ENCODE peak calls at places on chromosomes 4 and X, in seven cellular contexts. P is cardiac muscle cell, R is aorta, Y is pancreas, E is body of pancreas, B is thoracic aorta, X is tibial artery. F is an unnamed sample.
A peak's percentile ranks its signal among the peaks of the same experiment; 100 is the strongest.

GRCh38 chr4:6196324-6196723 is 4.0 kb downstream of the JAKMIP1 start:
- DNase-seq in Y (no peak), P (no peak), R (no peak), X (peak; percentile 15), B (no peak), E (no peak), F (no peak)

GRCh38 chr4:77600521-77601451 is 4.8 kb upstream of the CXCL13 start:
- DNase-seq in E (peak; percentile 47), X (no peak), B (no peak), Y (no peak), R (no peak), P (peak; percentile 63), F (no peak)

GRCh38 chr4:155960522-155960921 is 6.9 kb upstream of the CTSO start:
- DNase-seq in B (no peak), R (no peak), X (no peak), P (no peak), E (no peak), Y (no peak), F (no peak)

GRCh38 chrX:139826065-139827044 is 106.5 kb downstream of the ATP11C start:
- DNase-seq in P (no peak), E (no peak), B (no peak), X (peak; percentile 19), R (no peak), Y (no peak), F (no peak)

GRCh38 chrX:115602308-115602707 is 41.3 kb downstream of the PLS3 start:
- DNase-seq in P (no peak), B (no peak), X (no peak), E (no peak), R (no peak), Y (no peak), F (no peak)

GRCh38 chrX:54386314-54386713 is 28.5 kb upstream of the WNK3 start:
- DNase-seq in X (no peak), Y (no peak), B (no peak), P (no peak), R (no peak), E (no peak), F (no peak)

GRCh38 chr4:88107406-88108107 is 50.9 kb downstream of the ABCG2 start:
- DNase-seq in B (no peak), R (no peak), X (no peak), P (no peak), Y (no peak), E (peak; percentile 18), F (no peak)

GRCh38 chr4:170464614-170465197 is 374.9 kb upstream of the AADAT start:
- DNase-seq in X (no peak), R (peak; percentile 59), E (no peak), P (no peak), Y (no peak), B (no peak), F (no peak)

GRCh38 chr4:109701566-109702399 is 1.5 kb downstream of the CASP6 start:
- DNase-seq in Y (no peak), B (no peak), E (no peak), P (no peak), R (no peak), X (no peak), F (no peak)

GRCh38 chr4:36281384-36282106 is at the start of gene DTHD1:
- DNase-seq in R (no peak), B (no peak), Y (no peak), E (no peak), X (no peak), P (no peak), F (no peak)

GRCh38 chr4:16731776-16732380 is 166.6 kb downstream of the LDB2 start:
- DNase-seq in P (no peak), E (no peak), Y (no peak), R (no peak), X (no peak), B (no peak), F (no peak)

GRCh38 chr4:20299515-20299914 is 47.8 kb downstream of the SLIT2 start:
- DNase-seq in P (no peak), E (no peak), R (no peak), Y (no peak), B (no peak), X (no peak), F (no peak)

GRCh38 chr4:77172336-77172735 is 15.3 kb downstream of the CCNG2 start:
- DNase-seq in P (no peak), R (no peak), Y (no peak), X (no peak), E (no peak), B (no peak), F (no peak)

GRCh38 chrX:104254442-104255115 is at the start of gene ESX1:
- DNase-seq in X (no peak), E (no peak), Y (no peak), R (no peak), B (no peak), P (peak; percentile 44), F (no peak)

GRCh38 chr4:76300012-76300411 is 6.5 kb upstream of the STBD1 start:
- DNase-seq in B (no peak), Y (no peak), X (no peak), R (no peak), P (no peak), E (no peak), F (no peak)

GRCh38 chrX:49162620-49163019 is at the start of gene MAGIX:
- DNase-seq in P (no peak), E (peak; percentile 77), R (no peak), X (no peak), B (no peak), Y (peak; percentile 57), F (no peak)

GRCh38 chrX:44708470-44708869 is 135.4 kb upstream of the DUSP21 start:
- DNase-seq in E (no peak), P (no peak), R (no peak), B (no peak), Y (no peak), X (no peak), F (no peak)

GRCh38 chrX:68710870-68711576 is 63.6 kb downstream of the STARD8 start:
- DNase-seq in P (peak; percentile 69), E (peak; percentile 59), X (peak; percentile 36), R (no peak), B (no peak), Y (peak; percentile 19), F (peak; percentile 28)

GRCh38 chrX:68717196-68717595 is 69.7 kb downstream of the STARD8 start:
- DNase-seq in X (no peak), Y (no peak), R (no peak), E (peak; percentile 4), P (no peak), B (no peak), F (no peak)

GRCh38 chrX:68714856-68715255 is 67.4 kb downstream of the STARD8 start:
- DNase-seq in Y (no peak), P (no peak), B (no peak), R (no peak), X (no peak), E (no peak), F (no peak)

GRCh38 chrX:68708503-68709290 is 61.2 kb downstream of the STARD8 start:
- DNase-seq in B (no peak), R (no peak), P (no peak), E (no peak), X (no peak), Y (no peak), F (no peak)

GRCh38 chrX:68711845-68712244 is 64.4 kb downstream of the STARD8 start:
- DNase-seq in X (no peak), B (no peak), P (no peak), R (no peak), E (no peak), Y (no peak), F (no peak)
- H3K9me3 ChIP-seq in X (no peaks in the 10 kb centered on the region), B (no peaks in the 10 kb centered on the region), P (no peaks in the 10 kb centered on the region), R (no peaks in the 10 kb centered on the region), E (no peaks in the 10 kb centered on the region), Y (no peaks in the 10 kb centered on the region), F (no peaks in the 10 kb centered on the region)

GRCh38 chrX:21658746-21659145 is 616 bp upstream of the KLHL34 start:
- DNase-seq in E (no peak), P (no peak), Y (no peak), X (no peak), R (no peak), B (no peak), F (no peak)
- H3K4me3 ChIP-seq in E (no peak overlapping the region), P (peak overlapping the region; percentile 14), Y (peak overlapping the region; percentile 34), X (no peak overlapping the region), R (no peak overlapping the region), B (peak overlapping the region; percentile 53), F (no peak overlapping the region)

GRCh38 chr4:33974270-33974669 is 2270.0 kb downstream of the ARAP2 start:
- DNase-seq in B (no peak), E (no peak), R (no peak), X (no peak), P (no peak), Y (no peak), F (no peak)

GRCh38 chr4:33980361-33980760 is 2264.0 kb downstream of the ARAP2 start:
- DNase-seq in X (no peak), P (no peak), Y (no peak), R (no peak), B (no peak), E (no peak), F (no peak)

DNA sequence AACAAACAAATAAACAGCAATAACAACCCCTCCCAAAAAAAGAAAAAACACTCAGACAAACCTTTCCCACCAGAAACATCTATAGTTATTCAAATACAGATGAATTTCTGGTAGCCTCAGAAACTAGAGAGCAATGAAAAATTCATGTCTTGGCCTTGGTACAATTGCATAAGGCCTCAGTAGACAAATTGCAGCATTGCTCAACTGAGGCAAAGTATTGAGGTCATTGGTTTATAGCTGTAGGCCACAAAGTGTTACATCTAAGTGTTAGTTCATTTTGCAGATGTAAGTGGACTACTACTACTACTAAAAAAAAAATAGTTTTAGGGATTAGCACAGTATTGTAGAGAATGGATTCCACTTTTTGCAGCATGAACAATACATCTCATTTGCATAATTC is 2268.3 kb downstream of the ARAP2 start:
- DNase-seq in P (no peak), R (no peak), Y (no peak), B (no peak), E (no peak), X (no peak), F (no peak)
- H3K9me3 ChIP-seq in P (no peaks in the 10 kb centered on the region), R (no peaks in the 10 kb centered on the region), Y (no peaks in the 10 kb centered on the region), B (no peaks in the 10 kb centered on the region), E (no peaks in the 10 kb centered on the region), X (no peaks in the 10 kb centered on the region), F (no peaks in the 10 kb centered on the region)

GRCh38 chrX:10904220-10904619 is 206.9 kb upstream of the HCCS start:
- DNase-seq in P (no peak), R (no peak), B (no peak), Y (no peak), X (no peak), E (no peak), F (no peak)

GRCh38 chrX:10903518-10903917 is 207.6 kb upstream of the HCCS start:
- DNase-seq in R (no peak), X (no peak), E (no peak), Y (no peak), P (no peak), B (no peak), F (no peak)

GRCh38 chrX:10900585-10901289 is 210.4 kb upstream of the HCCS start:
- DNase-seq in B (no peak), R (no peak), X (no peak), Y (no peak), P (no peak), E (no peak), F (no peak)

GRCh38 chrX:10902001-10902400 is 209.1 kb upstream of the HCCS start:
- DNase-seq in X (no peak), R (no peak), B (no peak), Y (no peak), E (no peak), P (no peak), F (no peak)

DNA sequence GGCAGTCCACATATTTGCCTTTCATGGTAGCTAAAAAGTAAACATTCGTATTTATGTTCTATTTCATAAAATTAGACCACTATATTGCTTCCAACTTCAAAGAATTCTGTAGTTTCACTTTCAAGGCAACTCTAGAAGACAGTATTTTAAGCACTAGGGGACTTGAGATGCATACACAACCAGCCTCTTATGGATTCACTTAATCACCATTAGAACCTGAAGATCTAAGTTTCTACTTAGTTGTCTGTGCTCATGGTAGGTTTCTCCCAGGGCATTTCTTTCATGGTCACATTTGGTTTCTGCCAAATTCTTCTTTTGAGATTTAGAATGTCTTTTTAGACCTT is 209.9 kb upstream of the HCCS start:
- DNase-seq in P (no peak), E (no peak), R (no peak), B (no peak), Y (no peak), X (no peak), F (no peak)
- H3K4me3 ChIP-seq in P (no peak overlapping the region), E (no peak overlapping the region), R (no peak overlapping the region), B (no peak overlapping the region), Y (no peak overlapping the region), X (no peak overlapping the region), F (no peak overlapping the region)